ENCODE peak calls at places on chromosomes 2 and 18, in eight cellular contexts. S is HCT116, N is heart left ventricle, L is astrocyte, A is A549, Z is neuronal stem cell, G is adrenal gland, C is transverse colon. X is an unnamed sample.

GRCh38 chr2:241943209-241943850 is 73.8 kb downstream of the RTP5 start:
- DNase-seq in S (no peak), N (no peak), L (no peak), A (no peak), Z (no peak), G (no peak), C (no peak), X (no peak)

GRCh38 chr18:67476585-67476984 is 39.9 kb downstream of the DSEL start:
- DNase-seq in S (no peak), N (no peak), L (peak; percentile 50), A (no peak), Z (no peak), G (no peak), C (no peak), X (no peak)

GRCh38 chr2:17226941-17227340 is 291.3 kb downstream of the RAD51AP2 start:
- DNase-seq in S (no peak), N (no peak), L (peak; percentile 4), A (no peak), Z (no peak), G (no peak), C (no peak), X (no peak)

GRCh38 chr2:239797316-239797715 is 227.8 kb downstream of the NDUFA10 start:
- DNase-seq in S (no peak), N (no peak), L (no peak), A (no peak), Z (no peak), G (no peak), C (no peak), X (no peak)

GRCh38 chr2:63408530-63408929 is 179.7 kb downstream of the WDPCP start:
- DNase-seq in S (no peak), N (no peak), L (no peak), A (peak; percentile 20), Z (no peak), G (no peak), C (no peak), X (no peak)

GRCh38 chr2:158670292-158670691 is 124.8 kb upstream of the DAPL1 start:
- DNase-seq in S (no peak), N (no peak), L (no peak), A (no peak), Z (no peak), G (no peak), C (no peak), X (no peak)

GRCh38 chr2:18719978-18720775 is 130.8 kb upstream of the NT5C1B start:
- DNase-seq in S (no peak), N (no peak), L (peak; percentile 46), A (peak; percentile 29), Z (no peak), G (no peak), C (no peak), X (no peak)

GRCh38 chr18:68840554-68841263 is 42.8 kb downstream of the CCDC102B start:
- DNase-seq in S (peak; percentile 23), N (no peak), L (peak; percentile 96), A (peak; percentile 58), Z (peak; percentile 6), G (peak; percentile 37), C (no peak), X (no peak)

GRCh38 chr2:144426981-144427479 is 92.9 kb downstream of the ZEB2 start:
- DNase-seq in S (no peak), N (no peak), L (peak; percentile 97), A (peak; percentile 11), Z (no peak), G (peak; percentile 72), C (no peak), X (no peak)

GRCh38 chr18:10114727-10115463 is 201.1 kb downstream of the VAPA start:
- DNase-seq in S (no peak), N (no peak), L (no peak), A (no peak), Z (no peak), G (no peak), C (no peak), X (no peak)

GRCh38 chr2:158501301-158501700 is 44.5 kb downstream of the PKP4 start:
- DNase-seq in S (no peak), N (peak; percentile 69), L (no peak), A (no peak), Z (no peak), G (no peak), C (no peak), X (no peak)

GRCh38 chr2:20593072-20594034 is 57.5 kb downstream of the HS1BP3 start:
- DNase-seq in S (no peak), N (peak; percentile 77), L (peak; percentile 91), A (peak; percentile 75), Z (no peak), G (peak; percentile 93), C (peak; percentile 30), X (no peak)

GRCh38 chr18:74040459-74041332 is 106.9 kb downstream of the FBXO15 start:
- DNase-seq in S (peak; percentile 4), N (no peak), L (no peak), A (peak; percentile 22), Z (peak; percentile 9), G (peak; percentile 34), C (peak; percentile 46), X (peak; percentile 38)

GRCh38 chr2:235532307-235532706 is 38.5 kb downstream of the AGAP1 start:
- DNase-seq in S (no peak), N (peak; percentile 9), L (no peak), A (no peak), Z (no peak), G (no peak), C (no peak), X (no peak)

GRCh38 chr2:118856978-118857676 is 9.7 kb upstream of the EN1 start:
- DNase-seq in S (no peak), N (no peak), L (no peak), A (no peak), Z (peak; percentile 26), G (no peak), C (no peak), X (no peak)

GRCh38 chr2:228654707-228655106 is 473.2 kb upstream of the SPHKAP start:
- DNase-seq in S (no peak), N (no peak), L (no peak), A (no peak), Z (no peak), G (no peak), C (no peak), X (peak; percentile 2)

GRCh38 chr18:13558132-13558531 is 168.2 kb downstream of the FAM210A start:
- DNase-seq in S (peak; percentile 31), N (no peak), L (peak; percentile 17), A (peak; percentile 36), Z (peak; percentile 30), G (peak; percentile 37), C (no peak), X (no peak)

GRCh38 chr2:62354771-62355550 is 151.0 kb downstream of the TMEM17 start:
- DNase-seq in S (no peak), N (no peak), L (peak; percentile 8), A (no peak), Z (no peak), G (no peak), C (no peak), X (no peak)

GRCh38 chr18:57819671-57820460 is 16.8 kb upstream of the ATP8B1 start:
- DNase-seq in S (peak; percentile 48), N (no peak), L (peak; percentile 91), A (peak; percentile 68), Z (no peak), G (peak; percentile 83), C (peak; percentile 82), X (peak; percentile 96)

GRCh38 chr2:25041307-25041927 is 459 bp upstream of the EFR3B start:
- DNase-seq in S (peak; percentile 50), N (peak; percentile 65), L (no peak), A (peak; percentile 87), Z (peak; percentile 75), G (peak; percentile 65), C (peak; percentile 70), X (peak; percentile 69)

GRCh38 chr18:9861933-9862332 is 23.8 kb upstream of the TXNDC2 start:
- DNase-seq in S (no peak), N (no peak), L (no peak), A (no peak), Z (no peak), G (no peak), C (no peak), X (no peak)

GRCh38 chr2:240139011-240139441 is 1.4 kb downstream of the OTOS start:
- DNase-seq in S (no peak), N (peak; percentile 51), L (no peak), A (no peak), Z (no peak), G (no peak), C (no peak), X (no peak)

GRCh38 chr18:46452820-46453219 is 204.2 kb downstream of the LOXHD1 start:
- DNase-seq in S (peak; percentile 28), N (no peak), L (peak; percentile 33), A (no peak), Z (no peak), G (no peak), C (no peak), X (no peak)

GRCh38 chr2:231715988-231716616 is 7.8 kb downstream of the PTMA start:
- DNase-seq in S (no peak), N (no peak), L (no peak), A (no peak), Z (no peak), G (peak; percentile 26), C (no peak), X (no peak)
- H3K27ac ChIP-seq in S (peak overlapping the region; percentile 35), N (peak overlapping the region; percentile 24), L (peak overlapping the region; percentile 70), A (no peak overlapping the region), Z (no peak overlapping the region), G (no peak overlapping the region), C (no peak overlapping the region), X (no peak overlapping the region)

DNA sequence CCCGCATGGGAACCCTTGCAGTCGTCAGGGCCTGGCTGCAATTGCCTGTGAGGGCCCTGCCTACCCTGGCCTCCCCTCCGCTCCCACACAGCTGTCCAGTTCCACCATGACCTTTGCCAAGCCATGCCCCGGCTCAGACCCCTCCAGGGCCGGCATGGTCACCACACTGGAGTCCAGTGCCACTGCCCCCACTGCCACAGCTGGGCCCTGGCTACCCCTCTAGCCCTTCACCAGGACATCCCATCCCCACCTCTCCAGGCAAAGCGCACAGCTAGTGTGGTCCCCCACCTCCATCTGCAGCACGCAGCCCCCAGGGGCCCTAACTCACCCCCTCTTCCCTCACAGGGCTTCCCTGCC is 70.3 kb upstream of the SMAD7 start:
- DNase-seq in S (no peak), N (peak; percentile 53), L (no peak), A (no peak), Z (no peak), G (no peak), C (no peak), X (no peak)
- H3K4me3 ChIP-seq in S (peak overlapping the region; percentile 33), N (no peak overlapping the region), L (no peak overlapping the region), A (no peak overlapping the region), Z (no peak overlapping the region), G (no peak overlapping the region), C (no peak overlapping the region), X (no peak overlapping the region)

GRCh38 chr2:95276244-95276887 is 2.1 kb downstream of the PROM2 start:
- DNase-seq in S (no peak), N (peak; percentile 41), L (no peak), A (no peak), Z (no peak), G (no peak), C (no peak), X (no peak)
- H3K9me3 ChIP-seq in S (no peaks in the 10 kb centered on the region), N (no peaks in the 10 kb centered on the region), L (no peaks in the 10 kb centered on the region), A (peaks cover 31% of the 10 kb centered on the region), Z (no peaks in the 10 kb centered on the region), G (no peaks in the 10 kb centered on the region), C (no peaks in the 10 kb centered on the region), X (no peaks in the 10 kb centered on the region)

DNA sequence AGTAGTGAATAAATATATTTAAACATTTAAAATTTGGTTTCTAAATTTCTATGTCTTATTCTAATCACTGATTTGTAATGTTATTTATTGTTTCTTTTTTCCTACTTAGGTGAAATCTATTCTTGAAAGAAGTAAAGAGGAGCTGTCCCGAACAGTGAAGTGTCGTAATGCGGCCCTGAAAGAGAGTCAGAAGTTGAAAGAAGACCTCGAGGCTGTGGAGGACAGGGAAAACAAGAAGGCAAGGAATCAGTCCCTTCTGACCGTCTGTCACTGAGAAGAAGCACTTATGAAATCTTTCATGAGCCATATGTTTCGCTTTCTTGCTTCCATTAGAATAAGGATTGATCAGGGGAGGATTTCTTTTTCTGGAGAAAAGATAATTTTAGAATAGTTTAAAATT is 78.9 kb downstream of the CCDC150 start:
- DNase-seq in S (no peak), N (no peak), L (no peak), A (peak; percentile 25), Z (no peak), G (no peak), C (no peak), X (no peak)
- H3K27ac ChIP-seq in S (no peak overlapping the region), N (no peak overlapping the region), L (no peak overlapping the region), A (peak overlapping the region; percentile 68), Z (no peak overlapping the region), G (no peak overlapping the region), C (no peak overlapping the region), X (no peak overlapping the region)